ENCODE peak calls at places on chromosomes 5 and 9, in five cellular contexts. Q, X, O, A and G are unnamed samples.

GRCh38 chr9:95089916-95090791 is 227.4 kb downstream of the FANCC start:
- DNase-seq in Q (no peak), X (no peak), O (peak), A (no peak), G (no peak)

GRCh38 chr5:55864606-55865541 is 13.7 kb downstream of the IL31RA start:
- DNase-seq in Q (no peak), X (peak), O (no peak), A (no peak), G (no peak)

GRCh38 chr9:130433168-130433946 is 11.4 kb upstream of the ASS1 start:
- DNase-seq in Q (peak), X (no peak), O (peak), A (no peak), G (no peak)

GRCh38 chr9:4547016-4547415 is 56.7 kb downstream of the SLC1A1 start:
- DNase-seq in Q (no peak), X (no peak), O (no peak), A (no peak), G (no peak)

GRCh38 chr9:86589273-86589672 is 235.1 kb upstream of the TUT7 start:
- DNase-seq in Q (peak), X (no peak), O (no peak), A (no peak), G (peak)

GRCh38 chr5:143536364-143536763 is 132.9 kb upstream of the NR3C1 start:
- DNase-seq in Q (no peak), X (peak), O (no peak), A (no peak), G (no peak)

GRCh38 chr9:35757527-35758275 is 3.6 kb upstream of the MSMP start:
- DNase-seq in Q (no peak), X (peak), O (peak), A (no peak), G (no peak)

GRCh38 chr5:176620333-176620981 is 9.9 kb downstream of the SNCB start:
- DNase-seq in Q (no peak), X (no peak), O (no peak), A (no peak), G (peak)

GRCh38 chr5:96823900-96824351 is 16.2 kb upstream of the ERAP1 start:
- DNase-seq in Q (no peak), X (peak), O (peak), A (no peak), G (no peak)

GRCh38 chr5:126866837-126867236 is 89.9 kb downstream of the LMNB1 start:
- DNase-seq in Q (no peak), X (no peak), O (no peak), A (no peak), G (no peak)

GRCh38 chr5:82358454-82358853 is 80.3 kb upstream of the RPS23 start:
- DNase-seq in Q (no peak), X (no peak), O (no peak), A (no peak), G (no peak)

GRCh38 chr5:56589486-56589870 is 225.9 kb upstream of the MAP3K1 start:
- DNase-seq in Q (no peak), X (no peak), O (no peak), A (no peak), G (no peak)

GRCh38 chr9:124262596-124263045 is 4.9 kb downstream of the NEK6 start:
- DNase-seq in Q (no peak), X (no peak), O (no peak), A (no peak), G (no peak)

GRCh38 chr5:92017786-92018185 is 634.7 kb upstream of the ARRDC3 start:
- DNase-seq in Q (no peak), X (no peak), O (no peak), A (no peak), G (no peak)

GRCh38 chr5:171750316-171750788 is 35.3 kb upstream of the SMIM23 start:
- DNase-seq in Q (peak), X (peak), O (peak), A (no peak), G (peak)

GRCh38 chr5:54905942-54906537 is 79.4 kb downstream of the ESM1 start:
- DNase-seq in Q (peak), X (peak), O (peak), A (no peak), G (peak)

GRCh38 chr5:108312258-108312657 is 69.6 kb downstream of the FBXL17 start:
- DNase-seq in Q (no peak), X (no peak), O (no peak), A (no peak), G (no peak)

GRCh38 chr5:112109331-112109993 is 309.6 kb downstream of the EPB41L4A start:
- DNase-seq in Q (no peak), X (no peak), O (peak), A (no peak), G (no peak)

GRCh38 chr5:11069041-11069440 is 308.0 kb upstream of the DAP start:
- DNase-seq in Q (no peak), X (no peak), O (no peak), A (no peak), G (no peak)

GRCh38 chr5:1175801-1176472 is 25.5 kb upstream of the SLC6A19 start:
- DNase-seq in Q (no peak), X (no peak), O (no peak), A (no peak), G (no peak)

GRCh38 chr5:153523196-153523595 is 32.7 kb downstream of the GRIA1 start:
- DNase-seq in Q (no peak), X (no peak), O (no peak), A (no peak), G (no peak)

GRCh38 chr5:180649297-180650039 is at the start of gene FLT4:
- DNase-seq in Q (peak), X (no peak), O (peak), A (no peak), G (no peak)

GRCh38 chr9:85741112-85741874 is 461 bp downstream of the AGTPBP1 start:
- DNase-seq in Q (peak), X (peak), O (peak), A (no peak), G (peak)

GRCh38 chr9:124964604-124965003 is 23.7 kb upstream of the GOLGA1 start:
- DNase-seq in Q (no peak), X (no peak), O (no peak), A (no peak), G (no peak)

GRCh38 chr5:147305147-147305546 is 70.3 kb downstream of the STK32A start:
- DNase-seq in Q (peak), X (no peak), O (no peak), A (no peak), G (no peak)

GRCh38 chr5:149611327-149611726 is 30.0 kb downstream of the ARHGEF37 start:
- DNase-seq in Q (no peak), X (peak), O (no peak), A (no peak), G (no peak)

GRCh38 chr5:57307516-57307915 is 133.7 kb downstream of the GPBP1 start:
- DNase-seq in Q (no peak), X (no peak), O (no peak), A (no peak), G (no peak)

GRCh38 chr9:133356391-133357091 is at the start of the genes SURF1 and SURF2:
- DNase-seq in Q (peak), X (peak), O (peak), A (no peak), G (peak)

GRCh38 chr5:10985091-10985490 is 224.1 kb upstream of the DAP start:
- DNase-seq in Q (no peak), X (no peak), O (no peak), A (no peak), G (no peak)

DNA sequence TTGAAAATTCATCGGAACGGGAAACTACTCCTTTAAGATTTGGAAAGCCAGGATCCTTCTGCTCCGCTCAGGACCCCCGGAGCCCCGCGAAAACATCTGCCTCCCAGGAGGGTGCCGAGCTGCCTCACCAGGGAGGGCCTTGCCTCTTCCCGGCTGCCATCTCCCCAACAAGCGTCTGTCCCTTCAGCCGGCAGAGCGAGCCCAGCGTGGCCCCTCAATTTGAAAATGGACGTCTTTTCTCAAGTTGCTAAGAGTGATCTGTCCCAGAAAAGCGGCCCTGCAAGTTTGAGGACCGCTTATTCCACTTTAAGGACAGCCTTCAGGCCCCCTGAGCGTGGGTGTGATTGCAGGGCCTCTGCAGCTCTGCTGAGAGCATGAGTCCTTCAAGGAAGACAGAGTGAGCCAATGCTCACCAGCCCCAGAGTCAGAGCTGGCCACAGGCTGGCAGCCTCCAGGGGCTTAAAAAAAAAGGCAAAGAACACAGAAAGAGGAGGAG is 101.3 kb downstream of the PHF2 start:
- DNase-seq in Q (no peak), X (no peak), O (peak), A (no peak), G (no peak)
- TF ChIP-seq FOXM1 in Q (no peak), X (no peak), O (no peak), A (no peak), G (no peak)

GRCh38 chr5:159507055-159507454 is 176.8 kb upstream of the IL12B start:
- DNase-seq in Q (no peak), X (no peak), O (no peak), A (no peak), G (no peak)

GRCh38 chr5:159507661-159508060 is 177.4 kb upstream of the IL12B start:
- DNase-seq in Q (no peak), X (no peak), O (no peak), A (no peak), G (no peak)

GRCh38 chr5:159503236-159503635 is 172.9 kb upstream of the IL12B start:
- DNase-seq in Q (no peak), X (no peak), O (no peak), A (no peak), G (no peak)

GRCh38 chr5:159504106-159504856 is 174.0 kb upstream of the IL12B start:
- DNase-seq in Q (no peak), X (no peak), O (no peak), A (no peak), G (no peak)

DNA sequence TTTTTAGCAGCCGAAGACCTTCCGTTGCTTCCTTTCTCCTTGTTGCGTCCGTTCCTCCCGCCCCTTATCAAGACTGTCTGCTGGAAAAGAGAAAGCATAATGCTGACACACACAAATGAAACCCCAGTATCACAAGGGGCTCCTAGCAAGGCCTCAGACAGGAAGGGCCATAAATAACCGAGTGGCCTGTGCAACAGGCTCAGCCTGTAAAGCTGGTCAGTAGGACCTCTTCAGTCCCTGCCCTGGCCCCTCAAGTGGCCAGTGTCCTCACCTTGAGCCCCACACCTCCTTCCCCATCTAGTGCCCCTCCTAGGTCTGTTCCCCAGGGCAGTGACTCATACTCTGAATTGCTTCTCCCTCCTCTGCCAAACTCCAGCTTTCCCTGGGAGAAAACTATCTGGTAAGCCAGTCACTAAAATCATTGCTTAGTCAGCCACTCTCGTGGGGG is 174.6 kb upstream of the IL12B start:
- DNase-seq in Q (no peak), X (no peak), O (no peak), A (no peak), G (no peak)
- TF ChIP-seq FOXM1 in Q (no peak), X (no peak), O (no peak), A (no peak), G (no peak)

DNA sequence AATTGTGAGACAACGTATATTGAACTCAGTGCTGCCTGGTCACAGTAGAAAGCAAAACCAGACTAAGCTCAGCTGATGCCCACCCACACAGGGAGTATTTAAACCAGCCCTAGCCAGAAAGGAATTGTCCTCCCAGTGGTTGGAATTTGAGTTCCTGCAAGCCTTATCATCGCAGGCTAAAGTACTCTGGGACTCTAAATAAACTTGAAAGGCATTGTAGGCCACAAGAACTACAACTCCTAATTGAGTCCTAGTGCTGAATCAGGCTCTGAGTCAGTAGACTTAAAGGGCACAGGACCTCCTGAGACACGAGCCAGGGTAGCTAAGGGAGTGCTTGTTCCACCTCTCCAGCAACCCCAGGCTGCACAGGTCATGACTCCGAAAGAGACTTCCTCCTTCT is 171.4 kb downstream of the MCTP1 start:
- DNase-seq in Q (no peak), X (no peak), O (no peak), A (no peak), G (no peak)
- TF ChIP-seq FOXM1 in Q (no peak), X (no peak), O (no peak), A (no peak), G (no peak)

GRCh38 chr9:79976501-79977444 is 405.0 kb downstream of the TLE4 start:
- DNase-seq in Q (no peak), X (no peak), O (no peak), A (no peak), G (no peak)
- TF ChIP-seq FOXM1 in Q (no peak), X (no peak), O (no peak), A (no peak), G (no peak)